ENCODE peak calls at places on chromosomes 4 and X, in five cellular contexts. One of them, this sample, is unnamed.

GRCh38 chrX:103439161-103439560 is 62.8 kb downstream of the BEX3 start:
- DNase-seq in endothelial cell of umbilical vein: no peak
- DNase-seq in CD8-positive, alpha-beta T cell: no peak
- DNase-seq in foreskin keratinocyte: no peak
- DNase-seq in IMR-90: no peak
- DNase-seq in this sample: no peak

GRCh38 chr4:30962949-30963348 is 242.8 kb downstream of the PCDH7 start:
- DNase-seq in endothelial cell of umbilical vein: peak; percentile 93
- DNase-seq in IMR-90: peak; percentile 88
- DNase-seq in foreskin keratinocyte: peak; percentile 59
- DNase-seq in CD8-positive, alpha-beta T cell: no peak
- DNase-seq in this sample: no peak

GRCh38 chr4:10075158-10075863 is 41.3 kb downstream of the WDR1 start:
- DNase-seq in CD8-positive, alpha-beta T cell: no peak
- DNase-seq in IMR-90: no peak
- DNase-seq in foreskin keratinocyte: no peak
- DNase-seq in endothelial cell of umbilical vein: no peak
- DNase-seq in this sample: no peak

GRCh38 chrX:100673397-100673953 is 29.5 kb downstream of the SRPX2 start:
- DNase-seq in endothelial cell of umbilical vein: peak; percentile 65
- DNase-seq in CD8-positive, alpha-beta T cell: no peak
- DNase-seq in foreskin keratinocyte: no peak
- DNase-seq in IMR-90: peak; percentile 91
- DNase-seq in this sample: no peak

GRCh38 chrX:13094374-13094773 is 50.0 kb upstream of the FAM9C start:
- DNase-seq in IMR-90: no peak
- DNase-seq in CD8-positive, alpha-beta T cell: no peak
- DNase-seq in endothelial cell of umbilical vein: peak; percentile 50
- DNase-seq in foreskin keratinocyte: no peak
- DNase-seq in this sample: no peak

GRCh38 chr4:27327421-27328181 is 467.0 kb downstream of the STIM2 start:
- DNase-seq in endothelial cell of umbilical vein: no peak
- DNase-seq in foreskin keratinocyte: no peak
- DNase-seq in IMR-90: no peak
- DNase-seq in CD8-positive, alpha-beta T cell: no peak
- DNase-seq in this sample: peak; percentile 0

GRCh38 chrX:153927686-153927935 is 1.5 kb upstream of the ARHGAP4 start:
- DNase-seq in endothelial cell of umbilical vein: no peak
- DNase-seq in IMR-90: no peak
- DNase-seq in foreskin keratinocyte: no peak
- DNase-seq in CD8-positive, alpha-beta T cell: no peak
- DNase-seq in this sample: no peak

GRCh38 chrX:131741103-131741581 is 197.3 kb downstream of the OR13H1 start:
- DNase-seq in foreskin keratinocyte: no peak
- DNase-seq in IMR-90: peak; percentile 81
- DNase-seq in endothelial cell of umbilical vein: no peak
- DNase-seq in CD8-positive, alpha-beta T cell: no peak
- DNase-seq in this sample: no peak

GRCh38 chr4:55543858-55544257 is 2.9 kb downstream of the CLOCK start:
- DNase-seq in endothelial cell of umbilical vein: no peak
- DNase-seq in CD8-positive, alpha-beta T cell: no peak
- DNase-seq in IMR-90: peak; percentile 27
- DNase-seq in foreskin keratinocyte: peak; percentile 47
- DNase-seq in this sample: no peak

GRCh38 chrX:8731579-8732395 is at the start of gene ANOS1:
- DNase-seq in IMR-90: no peak
- DNase-seq in foreskin keratinocyte: peak; percentile 28
- DNase-seq in endothelial cell of umbilical vein: peak; percentile 52
- DNase-seq in CD8-positive, alpha-beta T cell: no peak
- DNase-seq in this sample: peak; percentile 58

GRCh38 chrX:123959281-123960063 is 2.0 kb upstream of the STAG2 start:
- DNase-seq in foreskin keratinocyte: peak; percentile 28
- DNase-seq in IMR-90: no peak
- DNase-seq in endothelial cell of umbilical vein: peak; percentile 35
- DNase-seq in CD8-positive, alpha-beta T cell: no peak
- DNase-seq in this sample: peak; percentile 10

GRCh38 chrX:131830400-131831184 is 192.5 kb upstream of the STK26 start:
- DNase-seq in foreskin keratinocyte: peak; percentile 6
- DNase-seq in endothelial cell of umbilical vein: peak; percentile 82
- DNase-seq in IMR-90: peak; percentile 69
- DNase-seq in CD8-positive, alpha-beta T cell: no peak
- DNase-seq in this sample: peak; percentile 71

GRCh38 chr4:574346-575161 is 1.5 kb downstream of the TMEM271 start:
- DNase-seq in CD8-positive, alpha-beta T cell: no peak
- DNase-seq in IMR-90: no peak
- DNase-seq in foreskin keratinocyte: no peak
- DNase-seq in endothelial cell of umbilical vein: no peak
- DNase-seq in this sample: no peak

GRCh38 chr4:186015212-186015817 is 53.6 kb upstream of the TLR3 start:
- DNase-seq in endothelial cell of umbilical vein: no peak
- DNase-seq in CD8-positive, alpha-beta T cell: no peak
- DNase-seq in IMR-90: no peak
- DNase-seq in foreskin keratinocyte: peak; percentile 20
- DNase-seq in this sample: no peak

GRCh38 chrX:129678176-129678880 is 23.6 kb upstream of the APLN start:
- DNase-seq in IMR-90: no peak
- DNase-seq in foreskin keratinocyte: no peak
- DNase-seq in CD8-positive, alpha-beta T cell: no peak
- DNase-seq in endothelial cell of umbilical vein: peak; percentile 22
- DNase-seq in this sample: no peak

GRCh38 chrX:8805974-8806373 is 4.8 kb upstream of the FAM9A start:
- DNase-seq in endothelial cell of umbilical vein: no peak
- DNase-seq in foreskin keratinocyte: no peak
- DNase-seq in IMR-90: no peak
- DNase-seq in CD8-positive, alpha-beta T cell: no peak
- DNase-seq in this sample: no peak

GRCh38 chrX:24391843-24392242 is 31.4 kb downstream of the SUPT20HL1 start:
- DNase-seq in CD8-positive, alpha-beta T cell: no peak
- DNase-seq in endothelial cell of umbilical vein: no peak
- DNase-seq in foreskin keratinocyte: no peak
- DNase-seq in IMR-90: no peak
- DNase-seq in this sample: no peak

GRCh38 chr4:75699299-75699698 is 25.1 kb upstream of the USO1 start:
- DNase-seq in CD8-positive, alpha-beta T cell: no peak
- DNase-seq in endothelial cell of umbilical vein: no peak
- DNase-seq in foreskin keratinocyte: no peak
- DNase-seq in IMR-90: no peak
- DNase-seq in this sample: no peak

GRCh38 chr4:151029537-151029936 is 14.5 kb upstream of the LRBA start:
- DNase-seq in foreskin keratinocyte: no peak
- DNase-seq in IMR-90: no peak
- DNase-seq in CD8-positive, alpha-beta T cell: no peak
- DNase-seq in endothelial cell of umbilical vein: no peak
- DNase-seq in this sample: no peak

GRCh38 chr4:151021637-151022334 is 6.7 kb upstream of the LRBA start:
- DNase-seq in CD8-positive, alpha-beta T cell: no peak
- DNase-seq in endothelial cell of umbilical vein: peak; percentile 10
- DNase-seq in foreskin keratinocyte: no peak
- DNase-seq in IMR-90: no peak
- DNase-seq in this sample: no peak

GRCh38 chr4:151022586-151022985 is 7.5 kb upstream of the LRBA start:
- DNase-seq in endothelial cell of umbilical vein: no peak
- DNase-seq in CD8-positive, alpha-beta T cell: no peak
- DNase-seq in IMR-90: no peak
- DNase-seq in foreskin keratinocyte: no peak
- DNase-seq in this sample: no peak

DNA sequence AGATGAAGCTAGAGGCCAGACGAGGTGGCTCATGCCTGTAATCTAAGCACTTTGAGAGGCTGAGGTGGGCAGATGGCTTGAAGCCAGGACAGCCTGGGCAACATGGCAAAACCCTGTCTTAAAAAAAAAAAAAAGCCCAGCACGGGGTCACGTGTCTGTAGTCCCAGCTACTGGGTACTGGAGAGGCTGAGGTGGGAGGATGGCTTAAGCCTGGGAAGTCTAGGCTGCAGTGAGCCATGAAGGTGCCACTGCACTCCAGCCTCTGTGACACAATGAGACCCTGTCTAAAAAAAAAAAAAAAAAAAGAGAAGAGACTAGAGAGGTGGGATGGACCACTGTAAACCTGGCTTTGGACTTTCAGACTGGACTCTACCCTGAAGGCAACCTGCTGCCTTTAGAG is 10.7 kb upstream of the LRBA start:
- DNase-seq in endothelial cell of umbilical vein: no peak
- DNase-seq in CD8-positive, alpha-beta T cell: no peak
- DNase-seq in foreskin keratinocyte: no peak
- DNase-seq in IMR-90: no peak
- DNase-seq in this sample: no peak
- H3K27ac ChIP-seq in endothelial cell of umbilical vein: no peak overlapping the region
- H3K27ac ChIP-seq in CD8-positive, alpha-beta T cell: no peak overlapping the region
- H3K27ac ChIP-seq in foreskin keratinocyte: no peak overlapping the region
- H3K27ac ChIP-seq in IMR-90: no peak overlapping the region
- H3K27ac ChIP-seq in this sample: no peak overlapping the region

GRCh38 chr4:107742791-107743190 is 22.8 kb upstream of the PAPSS1 start:
- DNase-seq in foreskin keratinocyte: no peak
- DNase-seq in IMR-90: no peak
- DNase-seq in CD8-positive, alpha-beta T cell: no peak
- DNase-seq in endothelial cell of umbilical vein: no peak
- DNase-seq in this sample: no peak

GRCh38 chr4:107744532-107744931 is 24.5 kb upstream of the PAPSS1 start:
- DNase-seq in CD8-positive, alpha-beta T cell: no peak
- DNase-seq in foreskin keratinocyte: no peak
- DNase-seq in endothelial cell of umbilical vein: no peak
- DNase-seq in IMR-90: no peak
- DNase-seq in this sample: no peak

GRCh38 chr4:107742196-107742595 is 22.2 kb upstream of the PAPSS1 start:
- DNase-seq in foreskin keratinocyte: no peak
- DNase-seq in IMR-90: no peak
- DNase-seq in endothelial cell of umbilical vein: no peak
- DNase-seq in CD8-positive, alpha-beta T cell: no peak
- DNase-seq in this sample: no peak

GRCh38 chr4:107740950-107741701 is 21.1 kb upstream of the PAPSS1 start:
- DNase-seq in endothelial cell of umbilical vein: peak; percentile 81
- DNase-seq in CD8-positive, alpha-beta T cell: no peak
- DNase-seq in IMR-90: peak; percentile 60
- DNase-seq in foreskin keratinocyte: peak; percentile 25
- DNase-seq in this sample: no peak

GRCh38 chr4:107743532-107743931 is 23.5 kb upstream of the PAPSS1 start:
- DNase-seq in endothelial cell of umbilical vein: no peak
- DNase-seq in IMR-90: peak; percentile 18
- DNase-seq in foreskin keratinocyte: no peak
- DNase-seq in CD8-positive, alpha-beta T cell: no peak
- DNase-seq in this sample: no peak
- H3K27ac ChIP-seq in endothelial cell of umbilical vein: no peak overlapping the region
- H3K27ac ChIP-seq in IMR-90: peak overlapping the region; percentile 49
- H3K27ac ChIP-seq in foreskin keratinocyte: no peak overlapping the region
- H3K27ac ChIP-seq in CD8-positive, alpha-beta T cell: no peak overlapping the region
- H3K27ac ChIP-seq in this sample: no peak overlapping the region

GRCh38 chr4:40515398-40516293 is 114.0 kb downstream of the RBM47 start:
- DNase-seq in foreskin keratinocyte: no peak
- DNase-seq in CD8-positive, alpha-beta T cell: no peak
- DNase-seq in endothelial cell of umbilical vein: no peak
- DNase-seq in IMR-90: no peak
- DNase-seq in this sample: no peak
- H3K27ac ChIP-seq in foreskin keratinocyte: no peak overlapping the region
- H3K27ac ChIP-seq in CD8-positive, alpha-beta T cell: no peak overlapping the region
- H3K27ac ChIP-seq in endothelial cell of umbilical vein: no peak overlapping the region
- H3K27ac ChIP-seq in IMR-90: no peak overlapping the region
- H3K27ac ChIP-seq in this sample: no peak overlapping the region

GRCh38 chr4:155604718-155605601 is 61.7 kb upstream of the GUCY1A1 start:
- DNase-seq in endothelial cell of umbilical vein: no peak
- DNase-seq in IMR-90: peak; percentile 93
- DNase-seq in foreskin keratinocyte: peak; percentile 79
- DNase-seq in CD8-positive, alpha-beta T cell: no peak
- DNase-seq in this sample: no peak
- H3K27ac ChIP-seq in endothelial cell of umbilical vein: no peak overlapping the region
- H3K27ac ChIP-seq in IMR-90: no peak overlapping the region
- H3K27ac ChIP-seq in foreskin keratinocyte: no peak overlapping the region
- H3K27ac ChIP-seq in CD8-positive, alpha-beta T cell: no peak overlapping the region
- H3K27ac ChIP-seq in this sample: no peak overlapping the region

GRCh38 chrX:2373615-2374014 is 127.2 kb downstream of the DHRSX start:
- DNase-seq in foreskin keratinocyte: no peak
- DNase-seq in IMR-90: no peak
- DNase-seq in endothelial cell of umbilical vein: no peak
- DNase-seq in CD8-positive, alpha-beta T cell: no peak
- DNase-seq in this sample: no peak
- H3K27ac ChIP-seq in foreskin keratinocyte: no peak overlapping the region
- H3K27ac ChIP-seq in IMR-90: no peak overlapping the region
- H3K27ac ChIP-seq in endothelial cell of umbilical vein: no peak overlapping the region
- H3K27ac ChIP-seq in CD8-positive, alpha-beta T cell: no peak overlapping the region
- H3K27ac ChIP-seq in this sample: no peak overlapping the region

DNA sequence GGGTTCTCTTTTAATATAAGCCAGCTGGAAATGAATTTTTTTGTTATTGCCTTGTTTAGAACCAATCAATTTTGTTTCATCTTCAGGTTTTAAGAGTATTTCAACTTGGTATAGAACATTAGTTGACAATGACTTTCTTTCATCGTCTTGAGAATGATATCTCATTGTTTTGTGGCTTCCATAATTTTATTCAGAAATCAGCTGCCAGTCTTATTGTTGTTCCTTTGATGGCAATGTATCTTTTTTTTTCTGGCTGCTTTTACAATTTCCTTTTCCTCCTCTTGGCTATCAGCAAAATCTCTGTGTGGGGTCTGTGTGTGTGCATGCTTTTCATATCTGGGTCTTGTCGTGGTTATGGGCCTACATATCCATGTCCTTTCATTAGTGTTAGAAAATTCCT is 1536.4 kb upstream of the TENM3 start:
- DNase-seq in IMR-90: no peak
- DNase-seq in CD8-positive, alpha-beta T cell: no peak
- DNase-seq in endothelial cell of umbilical vein: no peak
- DNase-seq in foreskin keratinocyte: no peak
- DNase-seq in this sample: no peak
- H3K27ac ChIP-seq in IMR-90: no peak overlapping the region
- H3K27ac ChIP-seq in CD8-positive, alpha-beta T cell: no peak overlapping the region
- H3K27ac ChIP-seq in endothelial cell of umbilical vein: no peak overlapping the region
- H3K27ac ChIP-seq in foreskin keratinocyte: no peak overlapping the region
- H3K27ac ChIP-seq in this sample: no peak overlapping the region

GRCh38 chr4:153127773-153128494 is 76.3 kb upstream of the TRIM2 start:
- DNase-seq in foreskin keratinocyte: peak; percentile 63
- DNase-seq in CD8-positive, alpha-beta T cell: peak; percentile 76
- DNase-seq in IMR-90: peak; percentile 77
- DNase-seq in endothelial cell of umbilical vein: peak; percentile 86
- DNase-seq in this sample: peak; percentile 97
- H3K27ac ChIP-seq in foreskin keratinocyte: no peak overlapping the region
- H3K27ac ChIP-seq in CD8-positive, alpha-beta T cell: no peak overlapping the region
- H3K27ac ChIP-seq in IMR-90: no peak overlapping the region
- H3K27ac ChIP-seq in endothelial cell of umbilical vein: no peak overlapping the region
- H3K27ac ChIP-seq in this sample: peak overlapping the region; percentile 98